ENCODE peak calls at places on chromosomes 16 and 17, in six cellular contexts. One of them, this sample, is unnamed. For H3K9me3, the result is how much of the 10 kb centered on the place peaks cover.

GRCh38 chr16:23573822-23574221 is 16.3 kb downstream of the UBFD1 start:
- DNase-seq in psoas muscle: no peak
- DNase-seq in neural progenitor cell: no peak
- DNase-seq in mucosa of descending colon: no peak
- DNase-seq in cardiac muscle cell: no peak
- DNase-seq in thoracic aorta: no peak
- DNase-seq in this sample: no peak

GRCh38 chr17:61460796-61461585 is 8.8 kb downstream of the TBX4 start:
- DNase-seq in psoas muscle: no peak
- DNase-seq in neural progenitor cell: peak
- DNase-seq in mucosa of descending colon: no peak
- DNase-seq in cardiac muscle cell: no peak
- DNase-seq in thoracic aorta: no peak
- DNase-seq in this sample: no peak

GRCh38 chr16:19666451-19666850 is 51.6 kb downstream of the KNOP1 start:
- DNase-seq in psoas muscle: no peak
- DNase-seq in neural progenitor cell: no peak
- DNase-seq in mucosa of descending colon: no peak
- DNase-seq in cardiac muscle cell: no peak
- DNase-seq in thoracic aorta: no peak
- DNase-seq in this sample: no peak

GRCh38 chr17:46035112-46035818 is 36.2 kb downstream of the STH start:
- DNase-seq in psoas muscle: no peak
- DNase-seq in neural progenitor cell: no peak
- DNase-seq in mucosa of descending colon: no peak
- DNase-seq in cardiac muscle cell: no peak
- DNase-seq in thoracic aorta: no peak
- DNase-seq in this sample: no peak

GRCh38 chr17:72237223-72237622 is 116.4 kb downstream of the SOX9 start:
- DNase-seq in psoas muscle: no peak
- DNase-seq in neural progenitor cell: no peak
- DNase-seq in mucosa of descending colon: no peak
- DNase-seq in cardiac muscle cell: no peak
- DNase-seq in thoracic aorta: no peak
- DNase-seq in this sample: no peak

GRCh38 chr17:48544356-48545021 is 420 bp downstream of the HOXB2 start:
- DNase-seq in psoas muscle: peak
- DNase-seq in neural progenitor cell: peak
- DNase-seq in mucosa of descending colon: peak
- DNase-seq in cardiac muscle cell: peak
- DNase-seq in thoracic aorta: peak
- DNase-seq in this sample: peak

GRCh38 chr17:56358651-56359050 is 205.4 kb downstream of the ANKFN1 start:
- DNase-seq in psoas muscle: no peak
- DNase-seq in neural progenitor cell: no peak
- DNase-seq in mucosa of descending colon: no peak
- DNase-seq in cardiac muscle cell: no peak
- DNase-seq in thoracic aorta: no peak
- DNase-seq in this sample: no peak

GRCh38 chr16:87525352-87525751 is 32.5 kb upstream of the ZCCHC14 start:
- DNase-seq in psoas muscle: no peak
- DNase-seq in neural progenitor cell: no peak
- DNase-seq in mucosa of descending colon: no peak
- DNase-seq in cardiac muscle cell: no peak
- DNase-seq in thoracic aorta: no peak
- DNase-seq in this sample: no peak

GRCh38 chr16:89174055-89174827 is 2.7 kb downstream of the CDH15 start:
- DNase-seq in psoas muscle: no peak
- DNase-seq in neural progenitor cell: no peak
- DNase-seq in mucosa of descending colon: no peak
- DNase-seq in cardiac muscle cell: no peak
- DNase-seq in thoracic aorta: no peak
- DNase-seq in this sample: no peak

GRCh38 chr17:48351916-48352332 is 78.1 kb downstream of the SKAP1 start:
- DNase-seq in psoas muscle: no peak
- DNase-seq in neural progenitor cell: peak
- DNase-seq in mucosa of descending colon: no peak
- DNase-seq in cardiac muscle cell: peak
- DNase-seq in thoracic aorta: no peak
- DNase-seq in this sample: peak

GRCh38 chr17:38605230-38605851 is 411 bp downstream of the SRCIN1 start:
- DNase-seq in psoas muscle: no peak
- DNase-seq in neural progenitor cell: peak
- DNase-seq in mucosa of descending colon: no peak
- DNase-seq in cardiac muscle cell: no peak
- DNase-seq in thoracic aorta: no peak
- DNase-seq in this sample: no peak

GRCh38 chr16:47197536-47198179 is 53.9 kb upstream of the NETO2 start:
- DNase-seq in psoas muscle: peak
- DNase-seq in neural progenitor cell: no peak
- DNase-seq in mucosa of descending colon: no peak
- DNase-seq in cardiac muscle cell: no peak
- DNase-seq in thoracic aorta: no peak
- DNase-seq in this sample: no peak

GRCh38 chr17:10151667-10152496 is 46.5 kb downstream of the GAS7 start:
- DNase-seq in psoas muscle: no peak
- DNase-seq in neural progenitor cell: no peak
- DNase-seq in mucosa of descending colon: no peak
- DNase-seq in cardiac muscle cell: no peak
- DNase-seq in thoracic aorta: no peak
- DNase-seq in this sample: no peak

GRCh38 chr16:7763111-7763510 is 430.5 kb downstream of the RBFOX1 start:
- DNase-seq in psoas muscle: no peak
- DNase-seq in neural progenitor cell: no peak
- DNase-seq in mucosa of descending colon: no peak
- DNase-seq in cardiac muscle cell: no peak
- DNase-seq in thoracic aorta: no peak
- DNase-seq in this sample: no peak

GRCh38 chr17:16495561-16495960 is 3.6 kb upstream of the LRRC75A start:
- DNase-seq in psoas muscle: no peak
- DNase-seq in neural progenitor cell: no peak
- DNase-seq in mucosa of descending colon: no peak
- DNase-seq in cardiac muscle cell: no peak
- DNase-seq in thoracic aorta: no peak
- DNase-seq in this sample: no peak

GRCh38 chr17:57735707-57736106 is 9.4 kb downstream of the CCDC182 start:
- DNase-seq in psoas muscle: no peak
- DNase-seq in neural progenitor cell: peak
- DNase-seq in mucosa of descending colon: no peak
- DNase-seq in cardiac muscle cell: no peak
- DNase-seq in thoracic aorta: no peak
- DNase-seq in this sample: peak

GRCh38 chr17:63950940-63951907 is 19.1 kb upstream of the CD79B start:
- DNase-seq in psoas muscle: no peak
- DNase-seq in neural progenitor cell: no peak
- DNase-seq in mucosa of descending colon: peak
- DNase-seq in cardiac muscle cell: peak
- DNase-seq in thoracic aorta: no peak
- DNase-seq in this sample: no peak

GRCh38 chr17:59890720-59891119 is 2.0 kb downstream of the TUBD1 start:
- DNase-seq in psoas muscle: no peak
- DNase-seq in neural progenitor cell: no peak
- DNase-seq in mucosa of descending colon: no peak
- DNase-seq in cardiac muscle cell: no peak
- DNase-seq in thoracic aorta: no peak
- DNase-seq in this sample: no peak

GRCh38 chr17:49753959-49754391 is 10.0 kb downstream of the FAM117A start:
- DNase-seq in psoas muscle: no peak
- DNase-seq in neural progenitor cell: no peak
- DNase-seq in mucosa of descending colon: no peak
- DNase-seq in cardiac muscle cell: no peak
- DNase-seq in thoracic aorta: no peak
- DNase-seq in this sample: no peak

GRCh38 chr16:75207831-75208230 is 870 bp upstream of the CTRB2 start:
- DNase-seq in psoas muscle: peak
- DNase-seq in neural progenitor cell: no peak
- DNase-seq in mucosa of descending colon: peak
- DNase-seq in cardiac muscle cell: no peak
- DNase-seq in thoracic aorta: no peak
- DNase-seq in this sample: no peak

GRCh38 chr17:2222901-2223616 is 80.5 kb downstream of the SMG6 start:
- DNase-seq in psoas muscle: peak
- DNase-seq in neural progenitor cell: peak
- DNase-seq in mucosa of descending colon: no peak
- DNase-seq in cardiac muscle cell: peak
- DNase-seq in thoracic aorta: no peak
- DNase-seq in this sample: no peak

GRCh38 chr16:4591706-4592470 is 22.8 kb downstream of the UBALD1 start:
- DNase-seq in psoas muscle: no peak
- DNase-seq in neural progenitor cell: no peak
- DNase-seq in mucosa of descending colon: no peak
- DNase-seq in cardiac muscle cell: no peak
- DNase-seq in thoracic aorta: no peak
- DNase-seq in this sample: no peak

GRCh38 chr16:74984194-74984669 is 691 bp downstream of the WDR59 start:
- DNase-seq in psoas muscle: no peak
- DNase-seq in neural progenitor cell: no peak
- DNase-seq in mucosa of descending colon: no peak
- DNase-seq in cardiac muscle cell: no peak
- DNase-seq in thoracic aorta: no peak
- DNase-seq in this sample: no peak

GRCh38 chr16:997440-998051 is 16.0 kb downstream of the SOX8 start:
- DNase-seq in psoas muscle: peak
- DNase-seq in neural progenitor cell: peak
- DNase-seq in mucosa of descending colon: no peak
- DNase-seq in cardiac muscle cell: peak
- DNase-seq in thoracic aorta: no peak
- DNase-seq in this sample: peak

GRCh38 chr16:995087-995486 is 13.5 kb downstream of the SOX8 start:
- DNase-seq in psoas muscle: no peak
- DNase-seq in neural progenitor cell: peak
- DNase-seq in mucosa of descending colon: no peak
- DNase-seq in cardiac muscle cell: peak
- DNase-seq in thoracic aorta: no peak
- DNase-seq in this sample: no peak

GRCh38 chr16:993731-994130 is 12.2 kb downstream of the SOX8 start:
- DNase-seq in psoas muscle: no peak
- DNase-seq in neural progenitor cell: no peak
- DNase-seq in mucosa of descending colon: no peak
- DNase-seq in cardiac muscle cell: no peak
- DNase-seq in thoracic aorta: no peak
- DNase-seq in this sample: no peak

GRCh38 chr16:996672-997071 is 15.1 kb downstream of the SOX8 start:
- DNase-seq in psoas muscle: no peak
- DNase-seq in neural progenitor cell: no peak
- DNase-seq in mucosa of descending colon: no peak
- DNase-seq in cardiac muscle cell: no peak
- DNase-seq in thoracic aorta: no peak
- DNase-seq in this sample: peak

DNA sequence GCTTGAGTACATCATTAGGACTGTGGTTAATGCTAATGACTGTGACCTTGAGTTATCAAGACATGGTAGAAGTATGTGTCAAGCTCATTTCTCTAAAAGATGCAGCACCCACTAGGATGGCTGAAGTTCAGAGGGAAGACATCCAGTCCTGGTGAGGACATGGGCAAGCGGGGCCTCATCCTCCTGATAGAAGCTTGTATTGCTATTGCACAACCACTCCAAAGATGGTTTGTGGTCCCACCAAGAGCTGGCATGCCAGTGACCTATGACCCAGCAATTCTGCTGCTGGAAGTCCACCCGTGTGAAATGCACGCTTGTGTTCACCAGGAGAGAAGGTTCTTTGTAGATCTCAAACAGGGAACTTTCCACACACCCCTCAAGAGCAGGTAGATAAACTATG is 14.2 kb downstream of the SOX8 start:
- DNase-seq in psoas muscle: no peak
- DNase-seq in neural progenitor cell: no peak
- DNase-seq in mucosa of descending colon: no peak
- DNase-seq in cardiac muscle cell: no peak
- DNase-seq in thoracic aorta: no peak
- DNase-seq in this sample: no peak
- H3K9me3 ChIP-seq in psoas muscle: under half
- H3K9me3 ChIP-seq in neural progenitor cell: under half
- H3K9me3 ChIP-seq in mucosa of descending colon: under half
- H3K9me3 ChIP-seq in cardiac muscle cell: under half
- H3K9me3 ChIP-seq in thoracic aorta: under half
- H3K9me3 ChIP-seq in this sample: under half

DNA sequence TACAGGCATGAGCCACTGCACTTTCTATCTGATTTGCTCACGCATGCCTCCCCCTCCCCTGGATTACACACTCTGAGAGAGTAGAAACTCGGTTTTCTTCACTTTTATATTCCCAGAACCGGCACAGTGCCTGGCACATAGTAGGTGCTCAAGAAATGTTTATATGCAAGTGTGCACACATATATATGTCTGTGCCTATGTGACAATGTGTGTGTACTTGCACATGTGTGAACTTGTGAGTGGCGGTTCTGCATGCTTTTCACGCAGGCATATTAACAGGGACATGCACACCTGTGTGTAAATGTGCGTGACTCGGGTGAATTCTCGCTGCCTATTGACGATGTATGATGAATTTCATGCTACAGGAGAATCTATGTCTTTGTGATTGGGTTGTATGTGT is 22.1 kb upstream of the IL21R start:
- DNase-seq in psoas muscle: no peak
- DNase-seq in neural progenitor cell: no peak
- DNase-seq in mucosa of descending colon: no peak
- DNase-seq in cardiac muscle cell: no peak
- DNase-seq in thoracic aorta: no peak
- DNase-seq in this sample: no peak
- H3K9me3 ChIP-seq in psoas muscle: under half
- H3K9me3 ChIP-seq in neural progenitor cell: under half
- H3K9me3 ChIP-seq in mucosa of descending colon: under half
- H3K9me3 ChIP-seq in cardiac muscle cell: under half
- H3K9me3 ChIP-seq in thoracic aorta: under half
- H3K9me3 ChIP-seq in this sample: under half

DNA sequence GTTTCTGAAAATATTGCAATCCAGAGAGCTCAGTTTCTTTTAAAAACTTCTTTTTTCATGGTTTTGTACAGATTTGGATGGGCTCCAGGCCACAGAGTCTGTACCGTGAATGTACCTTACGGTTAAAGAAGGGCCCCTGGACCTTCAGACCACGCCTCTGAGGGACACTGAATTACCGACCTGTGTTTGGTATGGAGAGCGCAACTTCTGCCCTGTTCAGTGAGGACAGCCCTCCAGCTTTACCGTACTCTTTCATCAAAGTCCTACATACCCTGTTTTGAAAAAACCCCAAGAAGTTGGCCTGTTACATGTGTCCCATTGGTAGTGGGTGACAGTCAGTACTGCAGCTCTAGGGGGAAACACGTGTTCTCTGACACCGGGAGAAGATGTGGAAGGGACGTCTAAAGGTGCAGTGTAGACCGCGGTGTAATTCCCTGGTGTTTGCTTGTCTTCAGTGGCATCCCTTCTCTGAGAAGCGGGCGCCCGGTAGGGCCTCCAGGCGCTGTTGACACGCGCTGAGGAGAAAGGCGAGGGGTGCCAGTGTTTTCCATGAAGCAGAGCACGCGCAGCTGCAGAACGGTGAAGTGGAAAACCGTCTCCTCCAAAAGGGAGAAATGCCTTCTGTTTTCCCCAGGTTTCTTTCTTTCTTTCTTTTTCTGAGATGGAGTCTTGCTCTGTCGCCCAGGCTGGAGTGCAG is 6.2 kb downstream of the PGS1 start:
- DNase-seq in psoas muscle: no peak
- DNase-seq in neural progenitor cell: no peak
- DNase-seq in mucosa of descending colon: no peak
- DNase-seq in cardiac muscle cell: no peak
- DNase-seq in thoracic aorta: no peak
- DNase-seq in this sample: no peak
- H3K9me3 ChIP-seq in psoas muscle: under half
- H3K9me3 ChIP-seq in neural progenitor cell: under half
- H3K9me3 ChIP-seq in mucosa of descending colon: under half
- H3K9me3 ChIP-seq in cardiac muscle cell: under half
- H3K9me3 ChIP-seq in thoracic aorta: under half
- H3K9me3 ChIP-seq in this sample: under half

GRCh38 chr16:35931722-35932121 is 2472.3 kb downstream of the TP53TG3F start:
- DNase-seq in psoas muscle: no peak
- DNase-seq in neural progenitor cell: no peak
- DNase-seq in mucosa of descending colon: no peak
- DNase-seq in cardiac muscle cell: no peak
- DNase-seq in thoracic aorta: no peak
- DNase-seq in this sample: no peak
- H3K9me3 ChIP-seq in psoas muscle: under half
- H3K9me3 ChIP-seq in neural progenitor cell: half or more
- H3K9me3 ChIP-seq in mucosa of descending colon: half or more
- H3K9me3 ChIP-seq in cardiac muscle cell: under half
- H3K9me3 ChIP-seq in thoracic aorta: under half
- H3K9me3 ChIP-seq in this sample: under half

This sample was measured in naive thymus-derived CD4-positive, alpha-beta T cell.